ENCODE peak calls at places on chromosome 21, in six cellular contexts. One of them, this sample, is unnamed.

GRCh38 chr21:46151989-46152938 is 3.1 kb downstream of the FTCD start:
- DNase-seq in T-helper 2 cell: no peak
- DNase-seq in CD8-positive, alpha-beta T cell: peak
- DNase-seq in C1 segment of cervical spinal cord: no peak
- DNase-seq in skeletal muscle cell: no peak
- DNase-seq in kidney glomerular epithelial cell: no peak
- DNase-seq in this sample: peak

GRCh38 chr21:23633447-23633846 is 1973.8 kb downstream of the MRPL39 start:
- DNase-seq in kidney glomerular epithelial cell: no peak
- DNase-seq in skeletal muscle cell: no peak
- DNase-seq in CD8-positive, alpha-beta T cell: no peak
- DNase-seq in T-helper 2 cell: no peak
- DNase-seq in C1 segment of cervical spinal cord: no peak
- DNase-seq in this sample: no peak

GRCh38 chr21:31184462-31184861 is 146.2 kb upstream of the KRTAP19-8 start:
- DNase-seq in kidney glomerular epithelial cell: no peak
- DNase-seq in T-helper 2 cell: peak
- DNase-seq in C1 segment of cervical spinal cord: no peak
- DNase-seq in CD8-positive, alpha-beta T cell: peak
- DNase-seq in skeletal muscle cell: no peak
- DNase-seq in this sample: no peak

GRCh38 chr21:35249636-35250035 is 200.5 kb upstream of the RUNX1 start:
- DNase-seq in kidney glomerular epithelial cell: no peak
- DNase-seq in CD8-positive, alpha-beta T cell: no peak
- DNase-seq in C1 segment of cervical spinal cord: no peak
- DNase-seq in T-helper 2 cell: no peak
- DNase-seq in skeletal muscle cell: no peak
- DNase-seq in this sample: no peak

GRCh38 chr21:37204580-37204979 is 62.6 kb downstream of the VPS26C start:
- DNase-seq in kidney glomerular epithelial cell: peak
- DNase-seq in CD8-positive, alpha-beta T cell: no peak
- DNase-seq in skeletal muscle cell: no peak
- DNase-seq in C1 segment of cervical spinal cord: no peak
- DNase-seq in T-helper 2 cell: no peak
- DNase-seq in this sample: no peak

GRCh38 chr21:41422546-41423372 is 3.3 kb upstream of the MX1 start:
- DNase-seq in CD8-positive, alpha-beta T cell: no peak
- DNase-seq in skeletal muscle cell: no peak
- DNase-seq in kidney glomerular epithelial cell: no peak
- DNase-seq in T-helper 2 cell: no peak
- DNase-seq in C1 segment of cervical spinal cord: no peak
- DNase-seq in this sample: peak

GRCh38 chr21:24727803-24728425 is 879.4 kb downstream of the MRPL39 start:
- DNase-seq in CD8-positive, alpha-beta T cell: no peak
- DNase-seq in kidney glomerular epithelial cell: peak
- DNase-seq in C1 segment of cervical spinal cord: no peak
- DNase-seq in T-helper 2 cell: no peak
- DNase-seq in skeletal muscle cell: no peak
- DNase-seq in this sample: no peak

GRCh38 chr21:42262826-42263225 is 43.9 kb downstream of the ABCG1 start:
- DNase-seq in C1 segment of cervical spinal cord: no peak
- DNase-seq in skeletal muscle cell: no peak
- DNase-seq in CD8-positive, alpha-beta T cell: no peak
- DNase-seq in kidney glomerular epithelial cell: peak
- DNase-seq in T-helper 2 cell: no peak
- DNase-seq in this sample: no peak

GRCh38 chr21:42733874-42734273 is 80.5 kb downstream of the PDE9A start:
- DNase-seq in T-helper 2 cell: no peak
- DNase-seq in kidney glomerular epithelial cell: no peak
- DNase-seq in skeletal muscle cell: no peak
- DNase-seq in CD8-positive, alpha-beta T cell: no peak
- DNase-seq in C1 segment of cervical spinal cord: no peak
- DNase-seq in this sample: peak

GRCh38 chr21:31213787-31214186 is 130.3 kb downstream of the TIAM1 start:
- DNase-seq in CD8-positive, alpha-beta T cell: no peak
- DNase-seq in T-helper 2 cell: no peak
- DNase-seq in C1 segment of cervical spinal cord: no peak
- DNase-seq in skeletal muscle cell: no peak
- DNase-seq in kidney glomerular epithelial cell: no peak
- DNase-seq in this sample: no peak

GRCh38 chr21:19031956-19032355 is 628.4 kb upstream of the TMPRSS15 start:
- DNase-seq in C1 segment of cervical spinal cord: no peak
- DNase-seq in T-helper 2 cell: no peak
- DNase-seq in skeletal muscle cell: no peak
- DNase-seq in kidney glomerular epithelial cell: no peak
- DNase-seq in CD8-positive, alpha-beta T cell: no peak
- DNase-seq in this sample: no peak

GRCh38 chr21:37871121-37871862 is 45.0 kb downstream of the KCNJ6 start:
- DNase-seq in CD8-positive, alpha-beta T cell: no peak
- DNase-seq in C1 segment of cervical spinal cord: no peak
- DNase-seq in T-helper 2 cell: no peak
- DNase-seq in skeletal muscle cell: peak
- DNase-seq in kidney glomerular epithelial cell: peak
- DNase-seq in this sample: no peak

GRCh38 chr21:46295177-46295711 is 9.1 kb downstream of the YBEY start:
- DNase-seq in skeletal muscle cell: peak
- DNase-seq in T-helper 2 cell: no peak
- DNase-seq in kidney glomerular epithelial cell: no peak
- DNase-seq in CD8-positive, alpha-beta T cell: no peak
- DNase-seq in C1 segment of cervical spinal cord: no peak
- DNase-seq in this sample: no peak

GRCh38 chr21:46183910-46184624 is at the start of gene SPATC1L:
- DNase-seq in T-helper 2 cell: peak
- DNase-seq in kidney glomerular epithelial cell: no peak
- DNase-seq in skeletal muscle cell: peak
- DNase-seq in C1 segment of cervical spinal cord: no peak
- DNase-seq in CD8-positive, alpha-beta T cell: peak
- DNase-seq in this sample: peak

GRCh38 chr21:45200596-45201296 is 86.9 kb downstream of the POFUT2 start:
- DNase-seq in T-helper 2 cell: no peak
- DNase-seq in C1 segment of cervical spinal cord: no peak
- DNase-seq in skeletal muscle cell: no peak
- DNase-seq in CD8-positive, alpha-beta T cell: no peak
- DNase-seq in kidney glomerular epithelial cell: no peak
- DNase-seq in this sample: no peak

GRCh38 chr21:35904995-35905972 is 155.0 kb downstream of the SETD4 start:
- DNase-seq in T-helper 2 cell: no peak
- DNase-seq in skeletal muscle cell: no peak
- DNase-seq in C1 segment of cervical spinal cord: no peak
- DNase-seq in kidney glomerular epithelial cell: peak
- DNase-seq in CD8-positive, alpha-beta T cell: no peak
- DNase-seq in this sample: no peak

GRCh38 chr21:41821756-41822431 is 55.0 kb upstream of the RIPK4 start:
- DNase-seq in kidney glomerular epithelial cell: no peak
- DNase-seq in C1 segment of cervical spinal cord: no peak
- DNase-seq in skeletal muscle cell: no peak
- DNase-seq in CD8-positive, alpha-beta T cell: no peak
- DNase-seq in T-helper 2 cell: no peak
- DNase-seq in this sample: no peak

GRCh38 chr21:35438643-35439404 is 389.7 kb upstream of the RUNX1 start:
- DNase-seq in skeletal muscle cell: no peak
- DNase-seq in T-helper 2 cell: no peak
- DNase-seq in C1 segment of cervical spinal cord: no peak
- DNase-seq in kidney glomerular epithelial cell: no peak
- DNase-seq in CD8-positive, alpha-beta T cell: no peak
- DNase-seq in this sample: no peak

GRCh38 chr21:26842976-26843911 is 2.0 kb downstream of the ADAMTS1 start:
- DNase-seq in C1 segment of cervical spinal cord: peak
- DNase-seq in skeletal muscle cell: peak
- DNase-seq in CD8-positive, alpha-beta T cell: no peak
- DNase-seq in T-helper 2 cell: no peak
- DNase-seq in kidney glomerular epithelial cell: peak
- DNase-seq in this sample: peak

GRCh38 chr21:41166947-41167346 is 1.0 kb upstream of the BACE2 start:
- DNase-seq in skeletal muscle cell: no peak
- DNase-seq in kidney glomerular epithelial cell: no peak
- DNase-seq in C1 segment of cervical spinal cord: peak
- DNase-seq in CD8-positive, alpha-beta T cell: no peak
- DNase-seq in T-helper 2 cell: no peak
- DNase-seq in this sample: no peak

GRCh38 chr21:33270986-33271385 is 4.8 kb downstream of the IL10RB start:
- DNase-seq in C1 segment of cervical spinal cord: no peak
- DNase-seq in skeletal muscle cell: no peak
- DNase-seq in CD8-positive, alpha-beta T cell: no peak
- DNase-seq in T-helper 2 cell: no peak
- DNase-seq in kidney glomerular epithelial cell: no peak
- DNase-seq in this sample: no peak

GRCh38 chr21:28489197-28489596 is 503.5 kb downstream of the LTN1 start:
- DNase-seq in skeletal muscle cell: no peak
- DNase-seq in kidney glomerular epithelial cell: peak
- DNase-seq in CD8-positive, alpha-beta T cell: no peak
- DNase-seq in C1 segment of cervical spinal cord: no peak
- DNase-seq in T-helper 2 cell: no peak
- DNase-seq in this sample: no peak

GRCh38 chr21:42319368-42319767 is 4.2 kb upstream of the TFF3 start:
- DNase-seq in kidney glomerular epithelial cell: no peak
- DNase-seq in skeletal muscle cell: no peak
- DNase-seq in CD8-positive, alpha-beta T cell: no peak
- DNase-seq in T-helper 2 cell: no peak
- DNase-seq in C1 segment of cervical spinal cord: no peak
- DNase-seq in this sample: peak

GRCh38 chr21:40688106-40688850 is 158.7 kb downstream of the DSCAM start:
- DNase-seq in CD8-positive, alpha-beta T cell: no peak
- DNase-seq in C1 segment of cervical spinal cord: no peak
- DNase-seq in skeletal muscle cell: no peak
- DNase-seq in kidney glomerular epithelial cell: no peak
- DNase-seq in T-helper 2 cell: no peak
- DNase-seq in this sample: no peak

GRCh38 chr21:20404915-20405314 is 593.3 kb upstream of the NCAM2 start:
- DNase-seq in kidney glomerular epithelial cell: no peak
- DNase-seq in CD8-positive, alpha-beta T cell: no peak
- DNase-seq in skeletal muscle cell: no peak
- DNase-seq in T-helper 2 cell: no peak
- DNase-seq in C1 segment of cervical spinal cord: no peak
- DNase-seq in this sample: no peak

GRCh38 chr21:40511976-40512375 is 335.0 kb downstream of the DSCAM start:
- DNase-seq in C1 segment of cervical spinal cord: no peak
- DNase-seq in kidney glomerular epithelial cell: no peak
- DNase-seq in skeletal muscle cell: no peak
- DNase-seq in T-helper 2 cell: no peak
- DNase-seq in CD8-positive, alpha-beta T cell: no peak
- DNase-seq in this sample: no peak

GRCh38 chr21:39353295-39353694 is 4.4 kb upstream of the HMGN1 start:
- DNase-seq in T-helper 2 cell: no peak
- DNase-seq in kidney glomerular epithelial cell: no peak
- DNase-seq in skeletal muscle cell: no peak
- DNase-seq in CD8-positive, alpha-beta T cell: no peak
- DNase-seq in C1 segment of cervical spinal cord: no peak
- DNase-seq in this sample: no peak

GRCh38 chr21:45971487-45972352 is 9.8 kb upstream of the COL6A1 start:
- DNase-seq in skeletal muscle cell: no peak
- DNase-seq in kidney glomerular epithelial cell: no peak
- DNase-seq in CD8-positive, alpha-beta T cell: no peak
- DNase-seq in T-helper 2 cell: no peak
- DNase-seq in C1 segment of cervical spinal cord: no peak
- DNase-seq in this sample: peak

GRCh38 chr21:28066051-28066450 is 926.6 kb downstream of the LTN1 start:
- DNase-seq in T-helper 2 cell: no peak
- DNase-seq in kidney glomerular epithelial cell: no peak
- DNase-seq in CD8-positive, alpha-beta T cell: no peak
- DNase-seq in C1 segment of cervical spinal cord: no peak
- DNase-seq in skeletal muscle cell: no peak
- DNase-seq in this sample: no peak

GRCh38 chr21:45309541-45310381 is 22.1 kb upstream of the POFUT2 start:
- DNase-seq in CD8-positive, alpha-beta T cell: no peak
- DNase-seq in T-helper 2 cell: no peak
- DNase-seq in kidney glomerular epithelial cell: no peak
- DNase-seq in C1 segment of cervical spinal cord: no peak
- DNase-seq in skeletal muscle cell: no peak
- DNase-seq in this sample: no peak

GRCh38 chr21:35343046-35343816 is 294.1 kb upstream of the RUNX1 start:
- DNase-seq in C1 segment of cervical spinal cord: no peak
- DNase-seq in skeletal muscle cell: no peak
- DNase-seq in T-helper 2 cell: no peak
- DNase-seq in CD8-positive, alpha-beta T cell: no peak
- DNase-seq in kidney glomerular epithelial cell: no peak
- DNase-seq in this sample: no peak

GRCh38 chr21:33196956-33197374 is 32.8 kb upstream of the IFNAR2 start:
- DNase-seq in C1 segment of cervical spinal cord: peak
- DNase-seq in kidney glomerular epithelial cell: peak
- DNase-seq in skeletal muscle cell: peak
- DNase-seq in CD8-positive, alpha-beta T cell: peak
- DNase-seq in T-helper 2 cell: peak
- DNase-seq in this sample: no peak

GRCh38 chr21:37342046-37342632 is 24.4 kb upstream of the DYRK1A start:
- DNase-seq in kidney glomerular epithelial cell: no peak
- DNase-seq in skeletal muscle cell: no peak
- DNase-seq in C1 segment of cervical spinal cord: no peak
- DNase-seq in T-helper 2 cell: no peak
- DNase-seq in CD8-positive, alpha-beta T cell: no peak
- DNase-seq in this sample: no peak

GRCh38 chr21:14979264-14979663 is 85.5 kb downstream of the NRIP1 start:
- DNase-seq in CD8-positive, alpha-beta T cell: no peak
- DNase-seq in skeletal muscle cell: no peak
- DNase-seq in kidney glomerular epithelial cell: no peak
- DNase-seq in T-helper 2 cell: no peak
- DNase-seq in C1 segment of cervical spinal cord: no peak
- DNase-seq in this sample: no peak

GRCh38 chr21:44991538-44992483 is 52.0 kb downstream of the SLX9 start:
- DNase-seq in T-helper 2 cell: no peak
- DNase-seq in kidney glomerular epithelial cell: no peak
- DNase-seq in C1 segment of cervical spinal cord: no peak
- DNase-seq in CD8-positive, alpha-beta T cell: no peak
- DNase-seq in skeletal muscle cell: no peak
- DNase-seq in this sample: no peak